ENCODE peak calls at places on chromosome 11, in six cellular contexts. U is stimulated activated CD4-positive, alpha-beta T cell treated with anti-CD3 and anti-CD28 coated beads, Interleukin-4, amount 100 ng/mL, for 48 hours; N is fibroblast of mammary gland; P is GM06990; E is activated CD4-positive, alpha-beta T cell treated with anti-CD3 and anti-CD28 coated beads for 4 hours; R is nephron progenitor cell. D is an unnamed sample.

GRCh38 chr11:1390603-1391164 is 950 bp downstream of the BRSK2 start:
- DNase-seq in P (no peak), U (no peak), E (no peak), N (no peak), R (peak), D (no peak)

GRCh38 chr11:67439321-67440228 is 2.1 kb upstream of the PTPRCAP start:
- DNase-seq in R (no peak), E (no peak), N (no peak), U (no peak), P (no peak), D (peak)

GRCh38 chr11:26143553-26144308 is 188.2 kb upstream of the ANO3 start:
- DNase-seq in U (no peak), P (no peak), N (no peak), R (no peak), E (no peak), D (no peak)

GRCh38 chr11:30697032-30697431 is 110.9 kb upstream of the MPPED2 start:
- DNase-seq in R (no peak), N (no peak), U (no peak), E (no peak), P (no peak), D (no peak)

GRCh38 chr11:73428227-73428626 is 52.0 kb downstream of the RELT start:
- DNase-seq in E (no peak), P (no peak), R (no peak), N (no peak), U (no peak), D (no peak)

GRCh38 chr11:65433657-65434056 is 11.1 kb downstream of the NEAT1 start:
- DNase-seq in P (no peak), U (no peak), R (no peak), N (peak), E (no peak), D (no peak)

GRCh38 chr11:11420512-11420911 is 67.5 kb upstream of the CSNK2A3 start:
- DNase-seq in N (no peak), U (no peak), E (no peak), R (no peak), P (no peak), D (no peak)

GRCh38 chr11:63262562-63262961 is 19.2 kb upstream of the SLC22A25 start:
- DNase-seq in R (no peak), U (no peak), P (no peak), E (no peak), N (no peak), D (no peak)

GRCh38 chr11:61106296-61106695 is 4.0 kb downstream of the CD5 start:
- DNase-seq in E (no peak), U (no peak), N (no peak), R (no peak), P (no peak), D (no peak)

GRCh38 chr11:70073188-70073817 is 4.8 kb upstream of the ANO1 start:
- DNase-seq in P (no peak), U (no peak), R (no peak), E (no peak), N (no peak), D (no peak)

GRCh38 chr11:124623861-124624525 is 1.3 kb downstream of the TBRG1 start:
- DNase-seq in E (no peak), U (no peak), N (peak), P (no peak), R (no peak), D (no peak)

GRCh38 chr11:35242843-35243242 is 103.9 kb downstream of the CD44 start:
- DNase-seq in P (no peak), E (no peak), U (no peak), N (no peak), R (no peak), D (no peak)

GRCh38 chr11:66119348-66120133 is 49.5 kb downstream of the PACS1 start:
- DNase-seq in E (no peak), N (peak), R (no peak), U (no peak), P (no peak), D (peak)

GRCh38 chr11:74371269-74372039 is 26.8 kb downstream of the PGM2L1 start:
- DNase-seq in E (no peak), P (no peak), N (peak), U (no peak), R (no peak), D (peak)

GRCh38 chr11:134244593-134244992 is 8.6 kb downstream of the THYN1 start:
- DNase-seq in E (no peak), U (no peak), P (peak), N (peak), R (peak), D (no peak)

GRCh38 chr11:44609028-44609782 is 43.7 kb downstream of the CD82 start:
- DNase-seq in U (no peak), N (no peak), R (no peak), E (peak), P (peak), D (no peak)

GRCh38 chr11:18731949-18732821 is 6.2 kb upstream of the IGSF22 start:
- DNase-seq in P (no peak), U (peak), R (peak), E (peak), N (peak), D (peak)

GRCh38 chr11:110177057-110177397 is 83.8 kb downstream of the ZC3H12C start:
- DNase-seq in U (no peak), P (no peak), E (no peak), R (no peak), N (no peak), D (no peak)

GRCh38 chr11:16843307-16843706 is 104.9 kb downstream of the C11orf58 start:
- DNase-seq in U (no peak), P (no peak), E (no peak), R (no peak), N (no peak), D (no peak)

GRCh38 chr11:59418151-59418550 is 8.1 kb downstream of the OR5A2 start:
- DNase-seq in R (no peak), N (no peak), U (no peak), P (no peak), E (no peak), D (no peak)

GRCh38 chr11:46920709-46921108 is 2.4 kb upstream of the LRP4 start:
- DNase-seq in R (no peak), U (no peak), N (peak), P (no peak), E (no peak), D (peak)

GRCh38 chr11:130476200-130476921 is 27.9 kb downstream of the ADAMTS15 start:
- DNase-seq in N (no peak), E (no peak), R (no peak), U (no peak), P (no peak), D (no peak)

GRCh38 chr11:87976009-87976408 is 199.2 kb downstream of the RAB38 start:
- DNase-seq in P (no peak), U (no peak), E (no peak), N (no peak), R (no peak), D (no peak)

GRCh38 chr11:70780246-70780535 is 381.9 kb downstream of the CTTN start:
- DNase-seq in U (no peak), N (no peak), E (no peak), P (no peak), R (no peak), D (no peak)

GRCh38 chr11:115425816-115426215 is 78.4 kb downstream of the CADM1 start:
- DNase-seq in R (no peak), P (no peak), U (no peak), N (no peak), E (no peak), D (no peak)

GRCh38 chr11:104892723-104893511 is 5.3 kb downstream of the CASP12 start:
- DNase-seq in E (no peak), R (no peak), P (no peak), N (peak), U (no peak), D (no peak)

GRCh38 chr11:133197425-133197824 is 334.9 kb downstream of the OPCML start:
- DNase-seq in N (no peak), P (no peak), E (no peak), R (no peak), U (no peak), D (no peak)

GRCh38 chr11:113888848-113889247 is 13.5 kb upstream of the USP28 start:
- DNase-seq in U (no peak), P (no peak), R (no peak), E (no peak), N (no peak), D (no peak)

GRCh38 chr11:35539781-35540281 is 14.4 kb upstream of the PAMR1 start:
- DNase-seq in E (no peak), N (peak), U (no peak), P (no peak), R (no peak), D (peak)

GRCh38 chr11:129766858-129767604 is 48.6 kb upstream of the TMEM45B start:
- DNase-seq in U (no peak), N (peak), P (no peak), E (no peak), R (peak), D (peak)

D was measured in H4.